ENCODE peak calls at places on chromosomes 11 and 22, in five cellular contexts. L is brain microvascular endothelial cell, V is kidney epithelial cell, B is tibial artery, D is HFFc6. N is an unnamed sample.

GRCh38 chr11:78008174-78008573 is 13.7 kb upstream of the INTS4 start:
- DNase-seq in L (no peak), V (no peak), B (no peak), D (no peak), N (no peak)

GRCh38 chr22:30310881-30311771 is 15.6 kb downstream of the TBC1D10A start:
- DNase-seq in L (no peak), V (peak), B (peak), D (peak), N (no peak)

GRCh38 chr11:43145653-43146052 is 166.1 kb upstream of the API5 start:
- DNase-seq in L (no peak), V (no peak), B (no peak), D (no peak), N (no peak)

GRCh38 chr22:42271906-42272305 is 1.5 kb upstream of the TCF20 start:
- DNase-seq in L (no peak), V (no peak), B (no peak), D (no peak), N (no peak)

GRCh38 chr22:36776722-36777121 is 803 bp upstream of the IFT27 start:
- DNase-seq in L (no peak), V (no peak), B (no peak), D (no peak), N (no peak)

GRCh38 chr11:8263109-8263768 is 439 bp downstream of the LMO1 start:
- DNase-seq in L (peak), V (no peak), B (peak), D (no peak), N (peak)

GRCh38 chr11:111429066-111429506 is 50.0 kb upstream of the POU2AF1 start:
- DNase-seq in L (peak), V (no peak), B (peak), D (peak), N (peak)

GRCh38 chr11:76074178-76075112 is 131.9 kb downstream of the WNT11 start:
- DNase-seq in L (peak), V (no peak), B (no peak), D (peak), N (no peak)

GRCh38 chr22:17769716-17770082 is 4.6 kb downstream of the BID start:
- DNase-seq in L (no peak), V (no peak), B (no peak), D (no peak), N (no peak)

GRCh38 chr11:66768818-66769217 is 39.8 kb upstream of the SPTBN2 start:
- DNase-seq in L (peak), V (no peak), B (no peak), D (no peak), N (no peak)

GRCh38 chr11:112248216-112248615 is 12.4 kb downstream of the PLET1 start:
- DNase-seq in L (no peak), V (no peak), B (no peak), D (peak), N (no peak)

GRCh38 chr22:27554106-27554814 is 247.3 kb downstream of the MN1 start:
- DNase-seq in L (no peak), V (no peak), B (no peak), D (no peak), N (no peak)

GRCh38 chr22:45083659-45084305 is 74.0 kb upstream of the PHF21B start:
- DNase-seq in L (no peak), V (peak), B (no peak), D (peak), N (no peak)

GRCh38 chr11:15672822-15673221 is 558.1 kb downstream of the INSC start:
- DNase-seq in L (no peak), V (no peak), B (no peak), D (no peak), N (no peak)

GRCh38 chr11:114308689-114309089 is 12.5 kb downstream of the NNMT start:
- DNase-seq in L (no peak), V (no peak), B (peak), D (no peak), N (no peak)

GRCh38 chr22:39907605-39908097 is 6.8 kb downstream of the GRAP2 start:
- DNase-seq in L (no peak), V (no peak), B (no peak), D (no peak), N (no peak)

GRCh38 chr22:43560651-43561050 is 148.8 kb downstream of the MPPED1 start:
- DNase-seq in L (no peak), V (no peak), B (no peak), D (no peak), N (no peak)

GRCh38 chr11:72241290-72241781 is 2.6 kb downstream of the PHOX2A start:
- DNase-seq in L (no peak), V (no peak), B (no peak), D (no peak), N (no peak)

GRCh38 chr11:68655406-68655805 is 28.9 kb upstream of the GAL start:
- DNase-seq in L (no peak), V (no peak), B (no peak), D (no peak), N (no peak)

GRCh38 chr11:16191852-16192240 is 164.5 kb downstream of the SOX6 start:
- DNase-seq in L (no peak), V (no peak), B (no peak), D (no peak), N (peak)

GRCh38 chr22:31495343-31495742 is 993 bp upstream of the SFI1 start:
- DNase-seq in L (no peak), V (no peak), B (no peak), D (no peak), N (no peak)

GRCh38 chr11:95296621-95297025 is 65.6 kb upstream of the SESN3 start:
- DNase-seq in L (no peak), V (no peak), B (no peak), D (no peak), N (no peak)

GRCh38 chr11:126360049-126360446 is 4.6 kb downstream of the ST3GAL4 start:
- DNase-seq in L (no peak), V (no peak), B (no peak), D (no peak), N (no peak)

GRCh38 chr11:129375731-129376657 is at the start of gene BARX2:
- DNase-seq in L (peak), V (peak), B (no peak), D (peak), N (peak)

GRCh38 chr11:77299528-77299993 is 1.9 kb downstream of the GDPD4 start:
- DNase-seq in L (no peak), V (no peak), B (no peak), D (no peak), N (no peak)

GRCh38 chr22:23714596-23715588 is 24.1 kb downstream of the RGL4 start:
- DNase-seq in L (no peak), V (no peak), B (no peak), D (no peak), N (no peak)

GRCh38 chr11:64875369-64876225 is 2.8 kb downstream of the EHD1 start:
- DNase-seq in L (no peak), V (no peak), B (no peak), D (no peak), N (no peak)

GRCh38 chr11:72308226-72309073 is 64.5 kb upstream of the PHOX2A start:
- DNase-seq in L (peak), V (peak), B (no peak), D (peak), N (no peak)

GRCh38 chr11:67415501-67416304 is at the start of gene CARNS1:
- DNase-seq in L (no peak), V (no peak), B (no peak), D (no peak), N (no peak)

GRCh38 chr22:23691748-23692423 is 1.1 kb downstream of the RGL4 start:
- DNase-seq in L (no peak), V (no peak), B (no peak), D (no peak), N (no peak)

GRCh38 chr11:81725691-81726090 is 1008.0 kb downstream of the FAM181B start:
- DNase-seq in L (peak), V (no peak), B (no peak), D (no peak), N (no peak)

DNA sequence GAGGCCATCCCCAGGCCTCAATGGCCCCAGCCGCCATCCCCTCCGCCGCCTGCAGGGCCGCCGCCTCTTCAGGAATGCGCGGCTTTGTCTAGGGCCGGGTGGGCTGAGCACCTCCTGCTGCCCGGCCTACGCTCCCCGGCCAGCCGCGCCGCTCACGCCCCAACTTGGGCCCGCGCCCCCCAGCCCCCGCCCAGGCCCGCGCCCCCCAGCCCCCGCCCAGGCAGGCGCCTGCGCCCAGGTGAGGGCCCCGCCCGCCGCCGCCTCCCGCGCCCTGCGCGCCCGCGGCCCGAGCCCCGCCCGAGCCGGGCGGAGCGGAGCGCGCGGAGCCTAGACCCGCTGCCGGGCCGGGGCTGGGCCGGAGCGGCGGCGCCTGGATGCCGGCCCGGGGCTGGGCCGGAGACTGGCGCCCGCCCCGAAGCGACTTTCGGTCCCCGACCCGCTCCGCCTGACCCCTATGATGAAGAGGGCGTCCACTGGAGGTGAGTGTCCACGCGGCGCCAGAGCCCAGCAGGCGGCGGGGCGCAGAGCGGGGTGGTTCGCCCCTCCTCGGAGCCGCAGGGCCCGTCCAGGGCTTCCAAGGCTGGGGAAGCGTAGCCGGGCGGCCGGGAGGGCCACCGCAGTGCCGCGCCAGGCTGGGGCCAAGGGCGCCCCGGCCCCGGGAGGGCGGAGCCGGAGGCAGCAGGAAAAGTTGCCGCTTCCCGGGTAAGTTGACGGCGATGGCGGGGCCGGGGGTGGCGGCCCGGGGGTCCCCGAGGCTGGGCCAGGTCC is 34.3 kb upstream of the PRODH start:
- DNase-seq in L (no peak), V (no peak), B (no peak), D (no peak), N (peak)
- TF ChIP-seq CTCF in L (peak), V (no peak), B (no peak), D (no peak), N (peak)

DNA sequence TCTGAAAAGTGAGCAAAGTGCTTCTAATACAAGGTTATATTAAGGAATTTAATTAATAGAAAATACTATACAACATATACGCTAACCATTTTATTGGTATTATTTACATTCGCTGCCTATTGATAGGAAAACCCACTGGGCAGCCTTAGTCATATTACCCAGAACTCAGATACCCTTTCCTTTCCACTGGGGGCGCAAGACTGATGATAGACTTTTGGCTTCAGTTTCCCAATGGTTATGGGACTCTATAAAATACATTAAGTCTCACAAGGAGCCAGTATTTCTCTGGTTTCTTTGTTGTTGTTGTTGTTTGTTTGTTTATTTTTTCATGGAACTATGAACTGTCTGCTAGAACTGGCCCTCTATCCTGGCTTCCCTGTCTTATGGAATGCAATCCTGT is 471.1 kb upstream of the KIRREL3 start:
- DNase-seq in L (no peak), V (no peak), B (no peak), D (no peak), N (no peak)
- TF ChIP-seq CTCF in L (no peak), V (no peak), B (no peak), D (peak), N (peak)

GRCh38 chr11:17387811-17388210 is 648 bp downstream of the KCNJ11 start:
- DNase-seq in L (no peak), V (no peak), B (no peak), D (no peak), N (no peak)

GRCh38 chr11:17385492-17385891 is 3.0 kb downstream of the KCNJ11 start:
- DNase-seq in L (no peak), V (no peak), B (no peak), D (no peak), N (no peak)

GRCh38 chr11:17385926-17386325 is 2.5 kb downstream of the KCNJ11 start:
- DNase-seq in L (no peak), V (no peak), B (no peak), D (no peak), N (no peak)

GRCh38 chr11:17387280-17387679 is 1.2 kb downstream of the KCNJ11 start:
- DNase-seq in L (no peak), V (no peak), B (no peak), D (no peak), N (no peak)

DNA sequence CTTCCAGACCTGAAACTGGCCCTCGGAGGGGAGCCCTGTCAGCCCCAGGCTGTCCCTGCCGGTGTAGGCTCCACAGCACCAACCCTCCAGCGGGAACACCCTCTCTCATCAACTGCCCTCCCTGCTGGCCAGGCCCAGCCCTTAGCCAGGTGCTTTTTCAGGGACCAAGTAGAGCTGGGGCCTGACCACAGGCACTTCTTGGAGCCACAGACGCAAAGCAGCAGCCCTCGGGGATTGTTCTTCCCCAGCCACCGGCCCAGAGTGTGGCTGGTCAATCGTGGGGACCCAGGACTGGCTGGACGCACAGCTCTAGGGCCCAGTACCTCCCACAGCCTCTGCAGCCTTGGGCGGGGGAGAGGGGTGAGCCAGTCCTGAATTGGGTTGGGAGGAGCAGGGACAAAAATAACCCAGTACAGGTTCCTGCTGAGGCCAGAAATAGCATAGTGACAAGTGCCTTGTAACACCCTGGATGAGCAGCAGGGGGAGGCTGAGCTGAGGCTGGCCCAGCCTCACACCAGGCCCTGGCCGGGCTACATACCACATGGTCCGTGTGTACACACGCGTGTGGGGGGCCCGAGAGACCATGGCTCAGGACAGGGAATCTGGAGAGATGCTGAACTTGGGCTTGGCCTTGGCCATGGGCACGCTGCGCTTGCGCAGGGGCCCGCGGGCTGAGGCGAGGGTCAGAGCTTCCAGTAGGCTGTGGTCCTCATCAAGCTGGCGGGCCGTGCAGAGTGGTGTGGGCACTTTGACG is 2.0 kb downstream of the KCNJ11 start:
- DNase-seq in L (peak), V (no peak), B (peak), D (peak), N (peak)
- TF ChIP-seq CTCF in L (peak), V (peak), B (peak), D (peak), N (peak)

DNA sequence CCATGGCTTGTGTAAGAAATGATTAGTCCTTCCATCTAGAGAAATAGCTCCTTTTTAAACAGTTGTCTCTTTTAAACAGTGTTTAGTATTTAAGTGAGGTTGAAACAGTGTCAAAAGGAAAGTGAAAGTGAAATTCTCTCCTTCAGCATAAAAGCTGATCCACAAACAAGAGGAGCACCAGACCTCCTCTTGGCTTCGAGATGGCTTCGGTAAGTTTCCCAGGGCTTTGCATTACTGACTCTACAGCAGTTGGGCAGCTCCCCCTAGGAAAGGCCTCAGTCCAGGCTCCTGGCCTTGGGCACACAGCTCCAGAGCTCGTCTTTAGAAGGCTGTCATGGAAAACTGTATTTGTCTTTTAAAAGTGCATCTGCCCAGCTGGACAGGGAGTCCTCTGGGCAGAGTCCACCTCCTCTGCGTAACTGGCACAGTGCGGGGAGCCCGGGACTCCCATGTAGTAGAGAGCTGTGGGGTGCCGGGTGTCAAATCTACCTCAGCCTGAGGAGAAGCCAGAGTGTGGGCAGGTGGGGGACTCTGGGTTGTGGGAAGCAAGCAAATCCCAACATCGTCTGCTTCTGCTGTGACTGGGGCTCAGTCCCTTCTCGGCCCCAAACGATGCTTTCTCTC is at the start of gene PLAAT4:
- DNase-seq in L (peak), V (peak), B (peak), D (peak), N (no peak)
- TF ChIP-seq CTCF in L (peak), V (no peak), B (no peak), D (no peak), N (no peak)

DNA sequence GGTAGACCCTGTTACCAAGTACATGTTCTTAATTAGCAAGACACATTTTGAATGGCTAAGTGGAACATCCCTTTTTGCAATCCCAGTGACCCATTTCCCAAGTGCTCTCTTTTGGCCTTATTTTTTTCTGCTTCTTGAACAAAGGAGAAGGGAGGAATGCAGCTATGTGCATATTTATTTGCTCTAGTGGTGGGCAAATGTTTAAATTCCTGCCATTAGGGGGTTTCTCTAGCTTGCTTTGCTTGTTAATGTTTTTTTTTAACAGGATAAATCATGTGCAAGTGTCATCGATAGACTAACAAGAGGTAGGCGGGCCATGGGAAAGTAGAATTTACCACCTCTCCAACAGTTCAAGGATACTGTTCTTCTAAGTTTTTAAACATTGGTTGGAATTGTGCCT is 135.6 kb downstream of the COMMD9 start:
- DNase-seq in L (no peak), V (no peak), B (no peak), D (no peak), N (no peak)
- TF ChIP-seq CTCF in L (peak), V (no peak), B (no peak), D (peak), N (no peak)

DNA sequence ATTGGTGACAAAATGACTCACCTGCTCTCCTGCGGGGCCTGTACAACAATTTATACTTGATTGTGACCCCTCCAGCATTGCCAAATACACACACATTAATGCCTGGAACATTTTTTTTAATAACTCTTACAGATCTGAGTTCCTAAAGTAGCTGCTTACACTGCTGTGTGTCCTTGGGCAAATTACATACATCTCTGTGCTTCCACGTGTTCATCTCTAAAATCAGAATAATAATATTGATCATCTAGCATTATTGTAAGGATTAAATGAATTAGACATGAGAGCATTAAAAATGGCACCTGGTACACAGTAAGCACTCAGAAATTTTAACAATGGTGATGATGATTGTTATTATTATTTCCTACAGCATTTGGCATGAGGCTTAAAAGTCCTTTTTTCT is 21.5 kb upstream of the WT1 start:
- DNase-seq in L (no peak), V (no peak), B (no peak), D (no peak), N (no peak)
- TF ChIP-seq CTCF in L (no peak), V (no peak), B (no peak), D (no peak), N (no peak)

GRCh38 chr11:12772324-12772723 is 98.1 kb downstream of the TEAD1 start:
- DNase-seq in L (no peak), V (no peak), B (no peak), D (no peak), N (no peak)
- TF ChIP-seq CTCF in L (no peak), V (no peak), B (no peak), D (no peak), N (no peak)

GRCh38 chr22:38104084-38104483 is 6.4 kb downstream of the BAIAP2L2 start:
- DNase-seq in L (peak), V (no peak), B (no peak), D (no peak), N (no peak)
- TF ChIP-seq CTCF in L (peak), V (peak), B (peak), D (peak), N (no peak)